ENCODE peak calls at places on chromosomes 5 and 9, in six cellular contexts. K is activated effector memory CD4-positive, alpha-beta T cell treated with anti-CD3 and anti-CD28 coated beads, Interleukin-2, amount 50 U/mL, for 16 hours; N is KBM-7; R is D341Med; H is NCI-H345; Q is amniotic stem cell. Y is an unnamed sample.

GRCh38 chr9:111178361-111179043 is 140.2 kb upstream of the LPAR1 start:
- DNase-seq in K (no peak), R (no peak), Q (no peak), H (no peak), N (no peak), Y (no peak)

GRCh38 chr9:116361558-116361957 is 208.0 kb downstream of the PAPPA start:
- DNase-seq in H (no peak), Q (no peak), R (no peak), K (no peak), N (no peak), Y (no peak)

GRCh38 chr9:81028504-81028903 is 660.8 kb downstream of the TLE1 start:
- DNase-seq in K (no peak), H (no peak), R (no peak), N (no peak), Q (peak; percentile 45), Y (no peak)

GRCh38 chr9:136757751-136758140 is 297 bp downstream of the LCN8 start:
- DNase-seq in K (no peak), N (no peak), R (no peak), H (no peak), Q (no peak), Y (no peak)

GRCh38 chr5:97529354-97529753 is 346.3 kb upstream of the RIOK2 start:
- DNase-seq in N (no peak), H (no peak), Q (no peak), R (no peak), K (no peak), Y (no peak)

GRCh38 chr5:180696116-180696515 is 43.7 kb downstream of the OR2Y1 start:
- DNase-seq in K (no peak), Q (no peak), H (no peak), N (no peak), R (no peak), Y (no peak)

GRCh38 chr5:91378683-91379601 is 4.2 kb downstream of the ARRDC3 start:
- DNase-seq in N (no peak), H (no peak), R (no peak), Q (no peak), K (no peak), Y (peak; percentile 24)

GRCh38 chr9:21681641-21682040 is 120.8 kb upstream of the MTAP start:
- DNase-seq in R (no peak), H (no peak), K (no peak), Q (peak; percentile 48), N (no peak), Y (no peak)

GRCh38 chr9:130264414-130265350 is 878 bp upstream of the HMCN2 start:
- DNase-seq in H (no peak), Q (no peak), N (no peak), K (no peak), R (no peak), Y (no peak)

GRCh38 chr9:133054194-133054890 is 7.4 kb upstream of the CEL start:
- DNase-seq in H (no peak), N (no peak), K (no peak), Q (no peak), R (peak; percentile 19), Y (no peak)

GRCh38 chr5:67623078-67623477 is 426.5 kb upstream of the CD180 start:
- DNase-seq in K (no peak), H (no peak), Q (no peak), R (no peak), N (no peak), Y (no peak)

GRCh38 chr9:40913928-40914673 is 214.4 kb downstream of the FOXD4L6 start:
- DNase-seq in K (no peak), N (no peak), R (no peak), Q (no peak), H (no peak), Y (no peak)

GRCh38 chr5:15249152-15249551 is 250.8 kb upstream of the FBXL7 start:
- DNase-seq in N (peak; percentile 28), R (no peak), Q (no peak), H (no peak), K (no peak), Y (peak; percentile 49)

GRCh38 chr5:123120197-123120596 is 31.2 kb downstream of the PRDM6 start:
- DNase-seq in K (no peak), H (no peak), N (no peak), R (peak; percentile 56), Q (no peak), Y (no peak)

GRCh38 chr5:107669543-107670027 is 1.2 kb downstream of the EFNA5 start:
- DNase-seq in K (peak; percentile 50), R (peak; percentile 30), N (no peak), H (peak; percentile 38), Q (no peak), Y (no peak)

GRCh38 chr9:69397384-69398214 is 72.6 kb downstream of the ENTREP1 start:
- DNase-seq in H (no peak), R (no peak), N (no peak), Q (no peak), K (no peak), Y (no peak)

GRCh38 chr5:61200582-61201155 is 38.4 kb upstream of the SMIM15 start:
- DNase-seq in H (no peak), N (no peak), R (no peak), K (no peak), Q (no peak), Y (peak; percentile 25)

Y was measured in NB4.